ENCODE peak calls at places on chromosomes 6 and 20, in nine cellular contexts. G is CD8-positive, alpha-beta T cell; J is PC-3; V is Peyer's patch; O is pancreas; Z is naive thymus-derived CD4-positive, alpha-beta T cell; M is cardiac muscle cell; X is endothelial cell of umbilical vein; Y is lung. S is an unnamed sample.

GRCh38 chr20:38049800-38050199 is 16.3 kb downstream of the RPRD1B start:
- DNase-seq in X (peak; percentile 57), J (peak; percentile 86), O (no peak), V (no peak), Z (no peak), G (no peak), M (no peak), Y (no peak), S (no peak)

GRCh38 chr6:156718647-156719394 is 58.4 kb upstream of the ARID1B start:
- DNase-seq in J (no peak), Z (no peak), Y (no peak), O (peak; percentile 50), G (no peak), X (no peak), M (peak; percentile 58), V (no peak), S (no peak)

GRCh38 chr6:3825851-3826581 is 23.2 kb upstream of the FAM50B start:
- DNase-seq in G (no peak), Z (no peak), X (peak; percentile 100), O (peak; percentile 92), J (peak; percentile 97), V (peak; percentile 76), Y (peak; percentile 90), M (peak; percentile 99), S (no peak)

GRCh38 chr20:21099653-21100589 is 6.2 kb downstream of the LINC00237 start:
- DNase-seq in Z (peak; percentile 32), G (no peak), Y (peak; percentile 45), V (peak; percentile 59), X (no peak), M (peak; percentile 9), J (no peak), O (no peak), S (peak; percentile 29)

GRCh38 chr6:105484238-105485161 is 81.6 kb upstream of the PREP start:
- DNase-seq in Y (no peak), M (peak; percentile 52), G (no peak), J (peak; percentile 79), O (no peak), V (no peak), Z (peak; percentile 22), X (peak; percentile 64), S (peak; percentile 71)

GRCh38 chr6:83417880-83418663 is 12.8 kb downstream of the ME1 start:
- DNase-seq in O (no peak), Z (no peak), J (peak; percentile 67), Y (no peak), X (peak; percentile 49), M (peak; percentile 81), V (no peak), G (no peak), S (peak; percentile 59)

GRCh38 chr20:48877299-48877698 is 44.2 kb upstream of the ARFGEF2 start:
- DNase-seq in V (no peak), Z (no peak), G (no peak), O (no peak), M (no peak), J (no peak), Y (no peak), X (no peak), S (no peak)

GRCh38 chr20:4637081-4637797 is 84.5 kb upstream of the PRND start:
- DNase-seq in G (no peak), J (peak; percentile 10), O (no peak), Y (no peak), X (no peak), M (peak; percentile 28), V (no peak), Z (no peak), S (no peak)

GRCh38 chr6:19410477-19410876 is 426.7 kb upstream of the ID4 start:
- DNase-seq in O (no peak), Z (no peak), G (no peak), X (no peak), M (peak; percentile 59), V (no peak), Y (no peak), J (peak; percentile 83), S (no peak)

GRCh38 chr6:25027221-25027916 is 91.6 kb upstream of the RIPOR2 start:
- DNase-seq in O (no peak), X (no peak), M (no peak), J (no peak), Y (peak; percentile 50), Z (peak; percentile 71), V (no peak), G (peak; percentile 63), S (peak; percentile 92)

GRCh38 chr6:84501315-84501714 is 263.1 kb downstream of the TBX18 start:
- DNase-seq in X (no peak), V (no peak), Y (no peak), Z (no peak), G (no peak), O (no peak), J (no peak), M (no peak), S (no peak)

GRCh38 chr6:63764318-63764916 is 128.8 kb downstream of the PHF3 start:
- DNase-seq in X (peak; percentile 52), Y (no peak), G (no peak), Z (peak; percentile 51), O (no peak), M (peak; percentile 64), V (no peak), J (peak; percentile 74), S (peak; percentile 53)

GRCh38 chr6:8375916-8376315 is 59.4 kb downstream of the SLC35B3 start:
- DNase-seq in O (no peak), G (no peak), J (no peak), V (no peak), X (no peak), Y (no peak), M (no peak), Z (no peak), S (no peak)

GRCh38 chr6:36886948-36887347 is 1.2 kb downstream of the C6orf89 start:
- DNase-seq in Y (no peak), V (no peak), X (no peak), M (no peak), Z (no peak), J (no peak), G (no peak), O (no peak), S (no peak)

GRCh38 chr6:32621372-32621771 is 15.8 kb upstream of the HLA-DQA1 start:
- DNase-seq in Z (no peak), O (no peak), G (no peak), X (no peak), J (no peak), M (no peak), V (no peak), Y (no peak), S (no peak)

GRCh38 chr20:46712056-46712636 is 2.7 kb downstream of the SLC2A10 start:
- DNase-seq in J (no peak), Y (no peak), M (no peak), G (no peak), Z (no peak), V (no peak), O (no peak), X (no peak), S (no peak)

GRCh38 chr20:6600336-6600735 is 167.2 kb upstream of the BMP2 start:
- DNase-seq in Z (no peak), G (no peak), J (no peak), V (no peak), Y (no peak), O (no peak), M (no peak), X (no peak), S (no peak)

GRCh38 chr6:163356324-163356723 is 58.2 kb upstream of the QKI start:
- DNase-seq in O (no peak), X (peak; percentile 79), V (no peak), G (no peak), Y (no peak), Z (no peak), J (peak; percentile 67), M (peak; percentile 87), S (no peak)

GRCh38 chr20:61991476-61991875 is 74.2 kb downstream of the TAF4 start:
- DNase-seq in O (no peak), J (no peak), Y (no peak), X (no peak), V (no peak), Z (no peak), G (no peak), M (no peak), S (no peak)

GRCh38 chr6:158642097-158642601 is 2.4 kb downstream of the DYNLT1 start:
- DNase-seq in Y (peak; percentile 41), V (no peak), M (peak; percentile 73), X (peak; percentile 85), Z (no peak), O (no peak), G (no peak), J (peak; percentile 93), S (no peak)
- H3K4me3 ChIP-seq in Y (no peak overlapping the region), V (no peak overlapping the region), M (peak overlapping the region; percentile 1), X (no peak overlapping the region), Z (peak overlapping the region; percentile 81), O (no peak overlapping the region), G (no peak overlapping the region), J (peak overlapping the region; percentile 96), S (no peak overlapping the region)

GRCh38 chr6:33794910-33795615 is 6.1 kb upstream of the LEMD2 start:
- DNase-seq in M (no peak), X (no peak), Z (no peak), J (no peak), V (no peak), O (no peak), Y (no peak), G (no peak), S (no peak)
- H3K4me1 ChIP-seq in M (no peaks in the 10 kb centered on the region), X (no peaks in the 10 kb centered on the region), Z (no peaks in the 10 kb centered on the region), J (no peaks in the 10 kb centered on the region), V (no peaks in the 10 kb centered on the region), O (no peaks in the 10 kb centered on the region), Y (no peaks in the 10 kb centered on the region), G (no peaks in the 10 kb centered on the region), S (peaks cover 3% of the 10 kb centered on the region)

DNA sequence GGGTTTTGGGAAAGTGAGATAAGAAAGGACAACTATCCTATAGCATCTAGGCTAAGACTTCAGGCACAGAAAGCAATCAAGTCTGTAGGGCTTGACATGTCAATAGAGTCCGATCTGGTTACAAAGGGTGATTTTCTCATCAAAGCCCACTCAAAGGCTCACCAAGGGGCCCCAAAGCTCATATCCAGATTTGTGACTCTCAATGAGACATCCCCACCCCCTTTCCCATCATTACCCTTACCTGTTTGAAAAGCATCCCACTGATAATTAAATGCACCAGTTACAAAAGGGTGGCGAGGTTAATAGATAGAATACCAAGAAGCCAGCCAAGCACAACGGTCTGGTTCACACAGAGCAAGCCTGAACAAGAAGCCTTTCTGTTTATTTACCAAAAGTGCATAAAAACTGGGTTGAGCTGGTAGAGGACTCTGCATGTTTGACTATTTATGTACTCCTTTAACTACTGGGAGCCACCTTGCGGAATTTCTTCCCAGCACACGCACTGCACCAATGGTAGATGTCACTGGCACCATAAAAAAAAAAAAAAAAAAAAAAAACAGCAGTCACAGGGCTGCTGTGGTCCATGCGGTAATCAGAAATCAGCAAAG is 6.1 kb downstream of the JAG1 start:
- DNase-seq in Z (no peak), J (no peak), X (no peak), V (no peak), G (no peak), O (no peak), Y (no peak), M (no peak), S (no peak)
- H3K4me3 ChIP-seq in Z (no peak overlapping the region), J (no peak overlapping the region), X (no peak overlapping the region), V (no peak overlapping the region), G (no peak overlapping the region), O (no peak overlapping the region), Y (no peak overlapping the region), M (no peak overlapping the region), S (no peak overlapping the region)

DNA sequence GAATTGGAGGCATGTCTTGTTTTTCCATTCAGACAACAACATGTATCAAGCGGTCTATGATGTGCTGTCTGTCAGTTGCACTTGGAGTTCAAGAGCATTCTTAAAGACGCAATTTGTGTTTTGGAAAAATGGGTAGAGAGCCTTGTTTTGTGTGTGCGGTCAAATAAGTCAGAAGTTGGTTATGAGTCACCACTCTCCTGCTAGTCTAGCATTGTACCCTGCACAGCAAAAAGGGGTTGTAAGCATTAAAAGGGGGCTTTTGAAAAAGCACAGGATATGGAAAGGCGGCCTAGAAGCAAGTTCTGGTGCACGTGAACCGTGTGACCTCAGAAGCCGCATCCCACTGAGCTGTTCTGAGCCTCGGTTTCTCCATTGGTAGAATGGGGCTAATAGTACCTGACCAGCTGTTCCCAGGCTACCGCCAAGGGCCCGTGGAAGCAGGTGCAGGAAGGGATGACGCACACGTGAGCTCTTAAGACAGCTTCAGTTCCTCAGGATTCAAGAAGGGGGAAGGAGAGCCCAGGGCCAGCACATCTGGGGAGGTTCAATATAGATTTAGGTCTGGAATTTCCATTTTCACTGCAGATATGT is 61.6 kb upstream of the SNX9 start:
- DNase-seq in X (no peak), V (no peak), G (no peak), Y (no peak), Z (peak; percentile 47), M (peak; percentile 68), J (peak; percentile 62), O (no peak), S (no peak)
- H3K4me1 ChIP-seq in X (peaks cover 72% of the 10 kb centered on the region), V (peaks cover 21% of the 10 kb centered on the region), G (peaks cover 68% of the 10 kb centered on the region), Y (peaks cover 7% of the 10 kb centered on the region), Z (peaks cover 27% of the 10 kb centered on the region), M (no peaks in the 10 kb centered on the region), J (peaks cover 71% of the 10 kb centered on the region), O (peaks cover 19% of the 10 kb centered on the region), S (peaks cover 24% of the 10 kb centered on the region)

S was measured in MM.1S.